ENCODE peak calls at places on chromosomes 11 and 22, in eight cellular contexts. Q, O, A, P, Y, G, K and M are unnamed samples.

GRCh38 chr11:10657308-10658271 is 36.0 kb downstream of the IRAG1 start:
- DNase-seq in Q (peak; percentile 38), O (peak; percentile 70), A (no peak), P (no peak), Y (no peak), G (peak; percentile 89), K (no peak), M (no peak)

GRCh38 chr22:37996079-37996478 is 11.7 kb upstream of the SOX10 start:
- DNase-seq in Q (no peak), O (no peak), A (no peak), P (no peak), Y (no peak), G (no peak), K (no peak), M (no peak)

GRCh38 chr11:40885257-40885947 is 574.0 kb downstream of the LRRC4C start:
- DNase-seq in Q (no peak), O (no peak), A (no peak), P (no peak), Y (no peak), G (no peak), K (no peak), M (no peak)

GRCh38 chr11:125348704-125349635 is 147.1 kb downstream of the FEZ1 start:
- DNase-seq in Q (no peak), O (no peak), A (peak; percentile 44), P (peak; percentile 8), Y (no peak), G (peak; percentile 25), K (no peak), M (peak; percentile 62)

GRCh38 chr11:126282742-126283591 is at the start of gene TIRAP:
- DNase-seq in Q (no peak), O (peak; percentile 18), A (peak; percentile 82), P (peak; percentile 51), Y (no peak), G (peak; percentile 61), K (no peak), M (peak; percentile 86)

GRCh38 chr11:102915044-102915375 is 40.2 kb upstream of the MMP12 start:
- DNase-seq in Q (no peak), O (no peak), A (no peak), P (no peak), Y (no peak), G (no peak), K (no peak), M (no peak)

GRCh38 chr22:32579533-32580220 is 105.1 kb downstream of the FBXO7 start:
- DNase-seq in Q (peak; percentile 79), O (no peak), A (peak; percentile 51), P (no peak), Y (no peak), G (no peak), K (no peak), M (peak; percentile 94)

GRCh38 chr22:49853981-49854791 is 542 bp downstream of the ZBED4 start:
- DNase-seq in Q (no peak), O (no peak), A (peak; percentile 65), P (no peak), Y (no peak), G (peak; percentile 29), K (no peak), M (peak; percentile 55)

GRCh38 chr22:38080847-38081635 is 2.9 kb downstream of the SLC16A8 start:
- DNase-seq in Q (no peak), O (no peak), A (peak; percentile 55), P (no peak), Y (no peak), G (no peak), K (no peak), M (peak; percentile 47)

GRCh38 chr11:65130631-65131416 is 3.5 kb downstream of the SYVN1 start:
- DNase-seq in Q (no peak), O (no peak), A (no peak), P (no peak), Y (no peak), G (no peak), K (no peak), M (peak; percentile 45)

GRCh38 chr11:17405232-17406005 is 17.0 kb upstream of the KCNJ11 start:
- DNase-seq in Q (peak; percentile 90), O (no peak), A (peak; percentile 81), P (no peak), Y (no peak), G (peak; percentile 37), K (no peak), M (peak; percentile 91)

GRCh38 chr22:22752556-22753477 is 108.4 kb downstream of the GGTLC2 start:
- DNase-seq in Q (peak; percentile 9), O (peak; percentile 20), A (no peak), P (peak; percentile 18), Y (no peak), G (peak; percentile 45), K (peak; percentile 21), M (no peak)

GRCh38 chr22:45842141-45842831 is 134.7 kb downstream of the WNT7B start:
- DNase-seq in Q (no peak), O (no peak), A (no peak), P (no peak), Y (no peak), G (no peak), K (peak; percentile 40), M (no peak)